ENCODE peak calls at places on chromosomes 6 and 20, in five cellular contexts. W, C, M, F and H are unnamed samples. For H3K4me1, the result is how much of the 10 kb centered on the place peaks cover.

GRCh38 chr6:5667737-5668136 is 339.0 kb downstream of the NRN1 start:
- DNase-seq in W (no peak), C (no peak), M (no peak), F (no peak), H (no peak)

GRCh38 chr20:4091332-4092135 is 76.2 kb upstream of the RNF24 start:
- DNase-seq in W (peak), C (peak), M (peak), F (peak), H (peak)

GRCh38 chr6:8029243-8029870 is 34.8 kb downstream of the BLOC1S5 start:
- DNase-seq in W (no peak), C (no peak), M (no peak), F (no peak), H (no peak)

GRCh38 chr6:139920027-139920851 is 545.8 kb upstream of the CITED2 start:
- DNase-seq in W (no peak), C (no peak), M (no peak), F (no peak), H (no peak)

GRCh38 chr6:82086944-82087343 is 160.6 kb downstream of the IBTK start:
- DNase-seq in W (no peak), C (no peak), M (no peak), F (no peak), H (no peak)

GRCh38 chr6:84524636-84525035 is 239.8 kb downstream of the TBX18 start:
- DNase-seq in W (no peak), C (no peak), M (no peak), F (no peak), H (no peak)

GRCh38 chr6:133551847-133552331 is 310.7 kb downstream of the EYA4 start:
- DNase-seq in W (no peak), C (no peak), M (no peak), F (peak), H (peak)

GRCh38 chr6:163566056-163566455 is 151.5 kb downstream of the QKI start:
- DNase-seq in W (no peak), C (no peak), M (no peak), F (no peak), H (no peak)

GRCh38 chr6:89359561-89359960 is 7.0 kb upstream of the UBE2J1 start:
- DNase-seq in W (no peak), C (no peak), M (no peak), F (no peak), H (no peak)

GRCh38 chr20:43666376-43667328 is at the start of gene MYBL2:
- DNase-seq in W (peak), C (peak), M (no peak), F (peak), H (no peak)

GRCh38 chr20:25272223-25273000 is 24.5 kb downstream of the PYGB start:
- DNase-seq in W (no peak), C (peak), M (peak), F (peak), H (no peak)

GRCh38 chr6:121823437-121823851 is 388.0 kb downstream of the GJA1 start:
- DNase-seq in W (no peak), C (no peak), M (no peak), F (no peak), H (no peak)

GRCh38 chr20:4581838-4582237 is 139.9 kb upstream of the PRND start:
- DNase-seq in W (no peak), C (no peak), M (no peak), F (no peak), H (no peak)

GRCh38 chr6:114739656-114740055 is 396.8 kb upstream of the HS3ST5 start:
- DNase-seq in W (no peak), C (no peak), M (no peak), F (no peak), H (no peak)

GRCh38 chr20:965956-966355 is 36.2 kb downstream of the RSPO4 start:
- DNase-seq in W (no peak), C (no peak), M (no peak), F (no peak), H (no peak)

GRCh38 chr20:19977373-19977770 is 39.8 kb upstream of the NAA20 start:
- DNase-seq in W (no peak), C (no peak), M (peak), F (no peak), H (no peak)

GRCh38 chr20:35005463-35005961 is 49.8 kb downstream of the MYH7B start:
- DNase-seq in W (no peak), C (peak), M (peak), F (no peak), H (peak)

GRCh38 chr20:10674684-10675455 is 1.1 kb upstream of the JAG1 start:
- DNase-seq in W (peak), C (peak), M (peak), F (peak), H (peak)

GRCh38 chr6:29553268-29554057 is 6.1 kb downstream of the UBD start:
- DNase-seq in W (peak), C (peak), M (peak), F (peak), H (peak)

GRCh38 chr6:26232950-26233607 is 131.9 kb upstream of the BTN3A2 start:
- DNase-seq in W (no peak), C (peak), M (no peak), F (no peak), H (no peak)

GRCh38 chr6:25882066-25882496 is 8.0 kb upstream of the SLC17A3 start:
- DNase-seq in W (no peak), C (peak), M (no peak), F (peak), H (no peak)

GRCh38 chr6:13711384-13711725 is 280 bp downstream of the RANBP9 start:
- DNase-seq in W (no peak), C (peak), M (no peak), F (no peak), H (no peak)

GRCh38 chr6:14876778-14877613 is 368.9 kb upstream of the JARID2 start:
- DNase-seq in W (no peak), C (no peak), M (no peak), F (no peak), H (no peak)

GRCh38 chr6:109513571-109514071 is 30.6 kb upstream of the ZBTB24 start:
- DNase-seq in W (no peak), C (no peak), M (no peak), F (no peak), H (no peak)

GRCh38 chr20:61134286-61135035 is 117.6 kb upstream of the CDH4 start:
- DNase-seq in W (no peak), C (no peak), M (no peak), F (no peak), H (no peak)

GRCh38 chr6:155120034-155120433 is 124.9 kb downstream of the TIAM2 start:
- DNase-seq in W (no peak), C (no peak), M (no peak), F (no peak), H (no peak)

GRCh38 chr6:34243901-34244884 is 4.6 kb downstream of the SMIM29 start:
- DNase-seq in W (no peak), C (peak), M (peak), F (peak), H (peak)

GRCh38 chr6:34241351-34242215 is 4.9 kb downstream of the HMGA1 start:
- DNase-seq in W (no peak), C (peak), M (no peak), F (peak), H (peak)

GRCh38 chr6:34243131-34243771 is 5.6 kb downstream of the SMIM29 start:
- DNase-seq in W (no peak), C (peak), M (no peak), F (peak), H (no peak)

GRCh38 chr6:34240329-34241248 is 3.9 kb downstream of the HMGA1 start:
- DNase-seq in W (no peak), C (peak), M (no peak), F (peak), H (no peak)

GRCh38 chr6:34242252-34243130 is 5.8 kb downstream of the HMGA1 start:
- DNase-seq in W (no peak), C (peak), M (no peak), F (peak), H (no peak)
- H3K4me1 ChIP-seq in W (under half), C (under half), M (under half), F (under half), H (under half)

GRCh38 chr20:46083531-46084061 is 6.2 kb downstream of the NCOA5 start:
- DNase-seq in W (no peak), C (no peak), M (no peak), F (no peak), H (no peak)

GRCh38 chr20:46078954-46079353 is 10.8 kb downstream of the NCOA5 start:
- DNase-seq in W (no peak), C (no peak), M (no peak), F (no peak), H (no peak)

GRCh38 chr20:46083101-46083500 is 6.7 kb downstream of the NCOA5 start:
- DNase-seq in W (no peak), C (no peak), M (no peak), F (no peak), H (no peak)

GRCh38 chr20:46077642-46078305 is 12.0 kb downstream of the NCOA5 start:
- DNase-seq in W (no peak), C (no peak), M (no peak), F (no peak), H (no peak)

GRCh38 chr20:46081074-46081473 is 8.7 kb downstream of the NCOA5 start:
- DNase-seq in W (no peak), C (no peak), M (no peak), F (no peak), H (no peak)
- H3K4me1 ChIP-seq in W (under half), C (under half), M (half or more), F (half or more), H (under half)

GRCh38 chr6:111573118-111573883 is 32.4 kb downstream of the TRAF3IP2 start:
- DNase-seq in W (no peak), C (no peak), M (peak), F (no peak), H (no peak)

GRCh38 chr6:111572216-111572706 is 33.4 kb downstream of the TRAF3IP2 start:
- DNase-seq in W (no peak), C (no peak), M (no peak), F (no peak), H (no peak)

GRCh38 chr6:111566873-111567517 is 38.7 kb downstream of the TRAF3IP2 start:
- DNase-seq in W (no peak), C (peak), M (peak), F (peak), H (no peak)

GRCh38 chr6:111566222-111566717 is 39.4 kb downstream of the TRAF3IP2 start:
- DNase-seq in W (no peak), C (no peak), M (no peak), F (no peak), H (no peak)

GRCh38 chr6:111569951-111570350 is 35.7 kb downstream of the TRAF3IP2 start:
- DNase-seq in W (no peak), C (no peak), M (no peak), F (no peak), H (no peak)
- H3K4me1 ChIP-seq in W (under half), C (under half), M (half or more), F (under half), H (under half)

DNA sequence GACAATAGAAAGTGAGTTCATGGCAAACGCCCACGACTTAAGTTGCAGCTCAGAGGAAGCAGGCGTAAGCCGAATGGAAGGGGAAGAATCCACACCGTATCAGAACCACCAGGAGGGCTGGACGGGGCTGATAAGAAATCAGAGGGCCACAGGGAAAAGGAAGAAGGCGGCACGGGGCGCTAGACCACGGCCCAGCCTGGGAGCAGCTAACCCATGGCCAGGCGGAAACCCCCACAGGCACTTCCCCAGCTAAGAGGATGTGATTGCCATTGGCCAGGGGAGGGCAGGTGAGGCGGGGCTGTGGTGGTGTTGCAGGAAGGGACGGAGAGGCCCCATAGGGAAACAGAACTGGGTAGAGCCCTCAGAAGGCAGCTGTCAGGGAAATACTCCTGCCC is 174.0 kb upstream of the AFDN start:
- DNase-seq in W (no peak), C (no peak), M (no peak), F (no peak), H (no peak)
- H3K4me1 ChIP-seq in W (under half), C (under half), M (under half), F (under half), H (under half)

GRCh38 chr20:60060593-60060992 is 102.4 kb downstream of the CDH26 start:
- DNase-seq in W (no peak), C (no peak), M (peak), F (peak), H (no peak)

GRCh38 chr20:60063739-60064138 is 105.5 kb downstream of the CDH26 start:
- DNase-seq in W (no peak), C (no peak), M (no peak), F (no peak), H (no peak)

GRCh38 chr20:60060006-60060557 is 101.9 kb downstream of the CDH26 start:
- DNase-seq in W (no peak), C (no peak), M (no peak), F (no peak), H (no peak)

GRCh38 chr20:60064554-60064953 is 106.3 kb downstream of the CDH26 start:
- DNase-seq in W (no peak), C (no peak), M (no peak), F (no peak), H (no peak)

GRCh38 chr20:60062431-60063336 is 104.5 kb downstream of the CDH26 start:
- DNase-seq in W (no peak), C (no peak), M (peak), F (no peak), H (peak)
- H3K4me1 ChIP-seq in W (under half), C (under half), M (under half), F (under half), H (under half)

DNA sequence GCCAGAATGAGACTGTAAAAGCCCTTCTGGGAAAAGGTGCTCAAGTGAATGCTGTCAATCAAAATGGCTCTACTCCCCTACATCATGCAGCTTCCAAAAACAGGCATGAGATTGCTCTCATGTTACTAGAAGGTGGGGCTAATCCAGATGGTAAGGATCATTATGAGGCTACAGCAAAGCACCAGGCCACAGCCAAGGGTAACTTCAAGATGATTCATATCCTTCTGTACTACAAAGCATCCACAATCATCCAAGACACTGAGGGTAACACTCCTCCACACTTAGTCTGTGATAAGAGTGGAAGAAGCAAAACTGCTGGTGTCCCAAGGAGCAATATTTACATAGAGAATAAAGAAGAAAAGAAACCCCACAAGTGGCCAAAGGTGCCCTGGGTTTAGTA is 17.3 kb downstream of the ADNP start:
- DNase-seq in W (no peak), C (no peak), M (no peak), F (no peak), H (no peak)
- H3K4me1 ChIP-seq in W (under half), C (under half), M (half or more), F (half or more), H (under half)

GRCh38 chr6:47292027-47292426 is 17.7 kb downstream of the TNFRSF21 start:
- DNase-seq in W (no peak), C (no peak), M (no peak), F (no peak), H (no peak)

GRCh38 chr6:47290124-47290834 is 19.4 kb downstream of the TNFRSF21 start:
- DNase-seq in W (no peak), C (no peak), M (no peak), F (no peak), H (no peak)

GRCh38 chr6:47294990-47295389 is 14.7 kb downstream of the TNFRSF21 start:
- DNase-seq in W (no peak), C (no peak), M (no peak), F (no peak), H (no peak)

GRCh38 chr6:47288245-47289090 is 21.2 kb downstream of the TNFRSF21 start:
- DNase-seq in W (no peak), C (no peak), M (no peak), F (no peak), H (no peak)

GRCh38 chr6:47292944-47293343 is 16.8 kb downstream of the TNFRSF21 start:
- DNase-seq in W (no peak), C (no peak), M (no peak), F (no peak), H (no peak)
- H3K4me1 ChIP-seq in W (under half), C (under half), M (under half), F (under half), H (under half)

DNA sequence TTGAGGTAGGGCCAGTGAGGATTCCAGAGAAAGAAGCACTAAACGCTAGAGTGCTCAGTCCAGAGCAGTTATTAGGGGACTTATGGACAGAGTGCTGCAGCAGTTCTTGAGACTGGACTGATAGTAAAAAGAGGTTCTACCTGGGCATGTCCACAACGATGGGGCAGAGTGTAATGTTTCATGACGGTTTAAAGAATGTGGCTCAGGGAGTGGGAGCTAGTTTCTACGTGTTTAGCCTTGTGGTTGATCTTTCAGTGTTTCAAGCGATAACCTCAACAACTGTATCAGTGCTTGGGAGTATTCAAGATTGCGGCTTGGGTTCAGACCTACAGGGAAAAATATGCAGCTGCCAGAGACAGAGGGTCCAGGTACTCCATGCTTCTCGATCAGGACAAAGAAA is 67.1 kb downstream of the TULP4 start:
- DNase-seq in W (no peak), C (no peak), M (no peak), F (no peak), H (no peak)
- H3K4me1 ChIP-seq in W (under half), C (under half), M (under half), F (under half), H (under half)

GRCh38 chr6:117494283-117494682 is 11.8 kb downstream of the DCBLD1 start:
- DNase-seq in W (no peak), C (no peak), M (no peak), F (no peak), H (no peak)

GRCh38 chr6:117489003-117489402 is 6.5 kb downstream of the DCBLD1 start:
- DNase-seq in W (no peak), C (no peak), M (no peak), F (no peak), H (no peak)

GRCh38 chr6:117493470-117493869 is 11.0 kb downstream of the DCBLD1 start:
- DNase-seq in W (no peak), C (no peak), M (no peak), F (no peak), H (no peak)

GRCh38 chr6:117494694-117495318 is 12.3 kb downstream of the DCBLD1 start:
- DNase-seq in W (no peak), C (no peak), M (no peak), F (no peak), H (no peak)

GRCh38 chr6:117491916-117492315 is 9.4 kb downstream of the DCBLD1 start:
- DNase-seq in W (no peak), C (no peak), M (no peak), F (no peak), H (no peak)
- H3K4me1 ChIP-seq in W (under half), C (under half), M (under half), F (under half), H (under half)

GRCh38 chr6:152368761-152369624 is 268.2 kb downstream of the SYNE1 start:
- DNase-seq in W (peak), C (peak), M (peak), F (no peak), H (peak)
- H3K4me1 ChIP-seq in W (under half), C (under half), M (under half), F (under half), H (under half)